ENCODE peak calls at places on chromosomes 4 and X, in four cellular contexts. L is AG04450, P is right lobe of liver, Q is GM12865. Z is an unnamed sample.

GRCh38 chr4:1756893-1757779 is 35.8 kb downstream of the TACC3 start:
- DNase-seq in L (no peak), P (no peak), Q (no peak), Z (no peak)

GRCh38 chr4:9861561-9861960 is 80.1 kb downstream of the DRD5 start:
- DNase-seq in L (no peak), P (no peak), Q (no peak), Z (no peak)

GRCh38 chr4:153223935-153224334 is 19.7 kb downstream of the TRIM2 start:
- DNase-seq in L (no peak), P (no peak), Q (no peak), Z (no peak)

GRCh38 chr4:11149612-11150259 is 279.0 kb downstream of the HS3ST1 start:
- DNase-seq in L (no peak), P (no peak), Q (peak; percentile 2), Z (no peak)

GRCh38 chrX:72273718-72274117 is 3.3 kb downstream of the RPS4X start:
- DNase-seq in L (no peak), P (no peak), Q (no peak), Z (no peak)

GRCh38 chr4:87732033-87732770 is 67.2 kb upstream of the IBSP start:
- DNase-seq in L (no peak), P (no peak), Q (no peak), Z (no peak)

GRCh38 chrX:148562846-148563245 is 62.4 kb downstream of the AFF2 start:
- DNase-seq in L (no peak), P (no peak), Q (no peak), Z (no peak)

GRCh38 chrX:150547511-150548115 is 20.8 kb upstream of the MTM1 start:
- DNase-seq in L (no peak), P (peak; percentile 90), Q (peak; percentile 72), Z (peak; percentile 75)

GRCh38 chr4:151184523-151185458 is 85.4 kb downstream of the RPS3A start:
- DNase-seq in L (no peak), P (no peak), Q (no peak), Z (peak; percentile 75)

GRCh38 chrX:135543924-135544323 is 23.5 kb downstream of the INTS6L start:
- DNase-seq in L (no peak), P (no peak), Q (peak; percentile 37), Z (peak; percentile 31)
- TF ChIP-seq CTCF in L (no peak), P (no peak), Q (peak; percentile 33), Z (no peak)

GRCh38 chr4:166366012-166366411 is 493.0 kb downstream of the TLL1 start:
- DNase-seq in L (no peak), P (no peak), Q (no peak), Z (no peak)
- TF ChIP-seq CTCF in L (no peak), P (no peak), Q (no peak), Z (no peak)

DNA sequence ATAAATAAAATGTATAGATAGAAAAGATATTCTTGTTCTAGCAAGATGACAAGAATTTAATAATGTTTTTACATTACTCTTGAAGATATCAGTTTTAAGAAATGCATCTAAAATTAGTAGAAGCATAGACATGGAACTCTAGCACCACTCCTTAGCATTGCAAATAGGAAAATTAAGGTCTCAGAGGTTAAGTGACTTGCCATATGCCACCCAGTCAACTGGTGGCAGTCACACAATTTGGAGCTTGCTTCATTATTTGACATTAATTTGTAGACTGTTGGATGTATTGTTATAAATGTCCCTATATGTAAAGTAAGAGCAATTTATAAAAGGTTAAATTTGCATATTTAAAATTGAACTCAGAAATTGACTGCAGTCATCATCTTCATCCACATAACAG is 20.8 kb downstream of the GPM6A start:
- DNase-seq in L (no peak), P (no peak), Q (no peak), Z (no peak)
- TF ChIP-seq CTCF in L (no peak), P (no peak), Q (no peak), Z (no peak)

GRCh38 chrX:85004255-85004654 is 578 bp downstream of the APOOL start:
- DNase-seq in L (no peak), P (no peak), Q (no peak), Z (no peak)
- TF ChIP-seq CTCF in L (no peak), P (no peak), Q (no peak), Z (no peak)

Z was measured in Peyer's patch.